ENCODE peak calls at places on chromosome 13, in five cellular contexts. A, J, B, D and Y are unnamed samples.

GRCh38 chr13:50123515-50123861 is 108.2 kb downstream of the KCNRG start:
- DNase-seq in J (no peak), B (no peak), D (no peak), A (no peak), Y (no peak)

GRCh38 chr13:74570834-74571233 is 436.6 kb upstream of the KLF12 start:
- DNase-seq in D (no peak), J (no peak), A (peak), B (no peak), Y (no peak)

GRCh38 chr13:113552786-113553540 is 31.6 kb upstream of the TFDP1 start:
- DNase-seq in B (no peak), J (peak), A (no peak), D (no peak), Y (no peak)

GRCh38 chr13:37640499-37640898 is 41.9 kb upstream of the POSTN start:
- DNase-seq in D (peak), A (peak), J (no peak), B (no peak), Y (no peak)

GRCh38 chr13:52845334-52845761 is 3.1 kb downstream of the PCDH8 start:
- DNase-seq in B (no peak), J (no peak), D (no peak), A (no peak), Y (no peak)

GRCh38 chr13:44989941-44990340 is 603 bp downstream of the GPALPP1 start:
- DNase-seq in J (no peak), B (no peak), D (no peak), A (peak), Y (no peak)

GRCh38 chr13:93776936-93777335 is 550.3 kb downstream of the GPC6 start:
- DNase-seq in A (peak), B (no peak), D (no peak), J (no peak), Y (peak)

GRCh38 chr13:44895584-44895983 is 93.7 kb downstream of the NUFIP1 start:
- DNase-seq in D (no peak), A (no peak), J (no peak), B (no peak), Y (no peak)

GRCh38 chr13:21043898-21044297 is 17.5 kb downstream of the LATS2 start:
- DNase-seq in B (no peak), D (no peak), A (peak), J (no peak), Y (peak)

GRCh38 chr13:98440390-98441055 is 136.4 kb downstream of the STK24 start:
- DNase-seq in D (no peak), J (no peak), A (no peak), B (no peak), Y (no peak)

GRCh38 chr13:27168086-27168485 is 3.5 kb downstream of the USP12 start:
- DNase-seq in J (no peak), D (no peak), B (no peak), A (no peak), Y (no peak)

GRCh38 chr13:86085890-86086289 is 286.7 kb upstream of the SLITRK6 start:
- DNase-seq in A (no peak), J (no peak), B (no peak), D (no peak), Y (no peak)

GRCh38 chr13:79990048-79990447 is 350.9 kb downstream of the SPRY2 start:
- DNase-seq in J (no peak), D (no peak), A (no peak), B (no peak), Y (no peak)

GRCh38 chr13:41401371-41401770 is 56.0 kb upstream of the RGCC start:
- DNase-seq in B (no peak), A (no peak), D (no peak), J (no peak), Y (no peak)

GRCh38 chr13:37495046-37495445 is 103.5 kb downstream of the POSTN start:
- DNase-seq in D (peak), A (peak), J (no peak), B (no peak), Y (peak)

GRCh38 chr13:108915634-108916497 is 286.5 kb downstream of the MYO16 start:
- DNase-seq in J (peak), D (no peak), B (no peak), A (peak), Y (peak)

GRCh38 chr13:29435125-29435911 is 160.2 kb downstream of the SLC7A1 start:
- DNase-seq in D (no peak), B (no peak), A (peak), J (no peak), Y (peak)

GRCh38 chr13:56736966-56737365 is 403.8 kb upstream of the PRR20A start:
- DNase-seq in B (no peak), J (no peak), D (no peak), A (no peak), Y (no peak)

GRCh38 chr13:92173254-92173653 is 774.8 kb downstream of the GPC5 start:
- DNase-seq in D (no peak), B (no peak), J (no peak), A (no peak), Y (no peak)

GRCh38 chr13:24649685-24650038 is 30.5 kb upstream of the ATP12A start:
- DNase-seq in A (no peak), J (no peak), D (no peak), B (no peak), Y (no peak)

GRCh38 chr13:74661851-74662250 is 527.6 kb upstream of the KLF12 start:
- DNase-seq in A (peak), D (no peak), B (no peak), J (no peak), Y (peak)

GRCh38 chr13:21014666-21015170 is 46.7 kb downstream of the LATS2 start:
- DNase-seq in J (no peak), B (no peak), D (no peak), A (peak), Y (peak)

GRCh38 chr13:43057653-43058317 is 34.4 kb downstream of the DNAJC15 start:
- DNase-seq in A (no peak), B (no peak), J (no peak), D (no peak), Y (no peak)

GRCh38 chr13:51542358-51542972 is 41.8 kb upstream of the WDFY2 start:
- DNase-seq in B (no peak), D (no peak), A (no peak), J (no peak), Y (no peak)

GRCh38 chr13:27968316-27969072 is 621 bp downstream of the CDX2 start:
- DNase-seq in A (no peak), D (no peak), J (no peak), B (no peak), Y (no peak)

GRCh38 chr13:20494656-20495055 is 31.0 kb downstream of the CRYL1 start:
- DNase-seq in D (no peak), J (no peak), B (no peak), A (no peak), Y (no peak)

GRCh38 chr13:83731113-83731512 is 151.2 kb downstream of the SLITRK1 start:
- DNase-seq in J (no peak), D (no peak), A (no peak), B (no peak), Y (no peak)

GRCh38 chr13:100666124-100666523 is 8.5 kb downstream of the TMTC4 start:
- DNase-seq in B (no peak), D (peak), J (no peak), A (peak), Y (no peak)

GRCh38 chr13:112782433-112783010 is 92.7 kb downstream of the ATP11A start:
- DNase-seq in A (no peak), J (no peak), B (no peak), D (no peak), Y (no peak)

GRCh38 chr13:36418022-36418805 is 14.1 kb upstream of the CCNA1 start:
- DNase-seq in B (no peak), J (no peak), A (peak), D (no peak), Y (no peak)

GRCh38 chr13:47044842-47045241 is 148.0 kb upstream of the HTR2A start:
- DNase-seq in D (no peak), J (no peak), A (no peak), B (no peak), Y (no peak)

GRCh38 chr13:103356226-103356864 is 290.1 kb upstream of the SLC10A2 start:
- DNase-seq in D (no peak), A (no peak), B (no peak), J (no peak), Y (no peak)